ENCODE peak calls at places on chromosomes 7 and 10, in five cellular contexts. B is GM06990, P is thoracic aorta, M is psoas muscle, W is adrenal gland. T is an unnamed sample.

GRCh38 chr10:86106616-86107015 is 260.0 kb downstream of the GRID1 start:
- DNase-seq in B (no peak), P (no peak), M (no peak), W (no peak), T (no peak)

GRCh38 chr10:70925377-70926214 is 37.2 kb upstream of the PCBD1 start:
- DNase-seq in B (peak), P (no peak), M (peak), W (peak), T (peak)

GRCh38 chr7:106966121-106966520 is 78.4 kb upstream of the PRKAR2B start:
- DNase-seq in B (no peak), P (no peak), M (no peak), W (no peak), T (no peak)

GRCh38 chr7:94509264-94509878 is at the start of gene CASD1:
- DNase-seq in B (peak), P (no peak), M (peak), W (peak), T (peak)

GRCh38 chr7:137862964-137863363 is 16.2 kb upstream of the DGKI start:
- DNase-seq in B (no peak), P (no peak), M (no peak), W (no peak), T (no peak)

GRCh38 chr10:67127441-67127840 is 201.6 kb downstream of the LRRTM3 start:
- DNase-seq in B (no peak), P (no peak), M (no peak), W (no peak), T (no peak)

GRCh38 chr7:69067397-69067796 is 530.9 kb upstream of the AUTS2 start:
- DNase-seq in B (no peak), P (no peak), M (no peak), W (no peak), T (no peak)

GRCh38 chr10:12876266-12876665 is 125.2 kb downstream of the CCDC3 start:
- DNase-seq in B (no peak), P (no peak), M (no peak), W (no peak), T (no peak)

GRCh38 chr7:140061607-140061930 is 1.2 kb downstream of the PARP12 start:
- DNase-seq in B (no peak), P (no peak), M (no peak), W (no peak), T (no peak)

DNA sequence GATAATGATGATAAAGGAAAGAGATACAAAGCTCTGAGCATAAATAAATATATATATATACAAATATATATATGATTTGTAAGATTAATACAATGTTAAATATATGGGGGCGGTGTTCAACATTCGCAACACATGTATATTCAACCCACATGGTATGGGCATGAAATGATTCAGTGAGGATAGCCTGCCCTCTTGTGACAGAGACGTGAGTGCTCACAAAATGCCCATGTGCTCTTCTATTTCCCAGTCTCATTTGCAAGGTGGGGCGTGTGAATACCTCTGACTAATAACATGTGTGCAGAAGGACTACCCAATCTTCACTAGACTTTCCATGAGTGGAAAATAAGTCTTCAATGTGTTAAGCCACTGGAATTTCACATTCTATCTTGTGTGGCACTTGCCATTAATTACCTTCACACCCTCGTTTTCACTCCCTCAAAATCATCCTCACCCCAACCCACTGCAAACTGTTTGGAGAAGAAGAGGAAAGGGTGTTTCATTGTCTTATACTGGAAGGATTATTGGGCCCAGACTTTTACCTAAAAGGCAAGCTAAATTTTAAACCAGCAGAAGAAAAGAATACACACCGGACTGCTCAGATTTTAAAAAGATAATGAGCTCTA is 26.9 kb downstream of the ASAH2 start:
- DNase-seq in B (peak), P (no peak), M (no peak), W (peak), T (peak)
- TF ChIP-seq CTCF in B (peak), P (no peak), M (peak), W (peak), T (peak)

DNA sequence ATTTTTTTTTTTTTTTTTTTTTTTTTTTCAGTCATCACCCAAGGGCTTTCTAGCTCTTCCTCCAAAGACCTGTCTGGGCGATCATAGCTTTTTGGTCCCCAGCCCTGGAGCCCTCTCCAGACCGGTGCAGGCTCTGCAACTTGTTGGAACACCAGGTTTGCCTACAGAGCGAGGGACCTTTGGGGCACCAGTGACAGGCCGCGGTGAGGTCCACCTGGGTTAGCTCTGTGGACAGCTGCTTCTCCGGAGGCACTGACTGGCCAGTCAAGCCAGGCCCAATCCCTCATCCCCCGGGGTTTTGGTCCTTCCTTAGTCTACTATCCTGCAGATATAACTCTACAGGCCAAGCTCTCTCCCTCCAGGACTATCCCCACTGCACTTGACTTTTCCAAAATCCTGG is 86.8 kb upstream of the SMNDC1 start:
- DNase-seq in B (no peak), P (no peak), M (no peak), W (no peak), T (no peak)
- TF ChIP-seq CTCF in B (no peak), P (no peak), M (no peak), W (no peak), T (no peak)

GRCh38 chr10:33010132-33011037 is 52.4 kb upstream of the ITGB1 start:
- DNase-seq in B (no peak), P (no peak), M (no peak), W (no peak), T (no peak)
- TF ChIP-seq CTCF in B (no peak), P (no peak), M (peak), W (peak), T (no peak)

DNA sequence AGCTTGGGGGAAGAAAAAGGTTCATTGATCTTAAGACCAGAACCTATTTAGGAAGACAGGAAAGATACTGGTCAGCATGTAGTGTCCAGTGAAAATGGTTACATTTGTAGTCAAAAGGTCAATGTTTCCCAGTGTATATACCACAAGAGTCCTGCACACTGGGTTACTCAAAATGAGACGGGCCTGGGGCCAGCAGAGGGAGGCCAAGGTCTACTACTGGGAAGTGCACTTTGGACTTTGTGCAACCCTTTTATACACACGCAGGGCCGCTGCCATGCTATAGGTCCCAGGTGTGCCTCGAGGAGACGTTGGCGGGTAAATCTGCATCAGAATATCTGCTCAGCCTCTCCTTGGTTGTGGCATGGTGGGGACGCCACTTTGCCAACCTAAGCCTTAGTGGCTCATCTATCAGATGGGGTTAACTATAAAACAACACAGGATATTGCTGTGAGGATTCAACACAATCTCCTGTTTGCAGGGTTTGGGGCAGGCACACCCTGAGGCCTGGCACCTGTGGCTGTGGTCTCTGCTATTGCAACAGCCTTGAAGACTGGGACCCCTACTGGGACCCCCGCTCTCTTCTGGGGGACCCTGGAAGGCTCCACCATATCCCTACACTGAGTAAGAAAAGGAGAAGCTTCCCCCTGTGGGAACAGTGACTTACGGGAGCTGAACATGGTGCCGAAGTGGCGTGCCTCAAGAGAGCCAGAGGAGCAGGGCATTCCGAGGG is 19.7 kb downstream of the CLRN3 start:
- DNase-seq in B (no peak), P (no peak), M (no peak), W (no peak), T (no peak)
- TF ChIP-seq CTCF in B (no peak), P (no peak), M (no peak), W (no peak), T (no peak)

GRCh38 chr7:105932835-105933477 is 30.1 kb upstream of the CDHR3 start:
- DNase-seq in B (no peak), P (no peak), M (peak), W (no peak), T (no peak)

GRCh38 chr7:105935250-105935649 is 27.8 kb upstream of the CDHR3 start:
- DNase-seq in B (no peak), P (no peak), M (no peak), W (no peak), T (no peak)

GRCh38 chr7:105931179-105931578 is 31.9 kb upstream of the CDHR3 start:
- DNase-seq in B (no peak), P (no peak), M (no peak), W (no peak), T (no peak)

GRCh38 chr7:105937411-105937810 is 25.7 kb upstream of the CDHR3 start:
- DNase-seq in B (no peak), P (no peak), M (no peak), W (no peak), T (no peak)

GRCh38 chr7:105934577-105935185 is 28.4 kb upstream of the CDHR3 start:
- DNase-seq in B (no peak), P (no peak), M (no peak), W (peak), T (no peak)
- TF ChIP-seq CTCF in B (peak), P (no peak), M (no peak), W (peak), T (peak)

DNA sequence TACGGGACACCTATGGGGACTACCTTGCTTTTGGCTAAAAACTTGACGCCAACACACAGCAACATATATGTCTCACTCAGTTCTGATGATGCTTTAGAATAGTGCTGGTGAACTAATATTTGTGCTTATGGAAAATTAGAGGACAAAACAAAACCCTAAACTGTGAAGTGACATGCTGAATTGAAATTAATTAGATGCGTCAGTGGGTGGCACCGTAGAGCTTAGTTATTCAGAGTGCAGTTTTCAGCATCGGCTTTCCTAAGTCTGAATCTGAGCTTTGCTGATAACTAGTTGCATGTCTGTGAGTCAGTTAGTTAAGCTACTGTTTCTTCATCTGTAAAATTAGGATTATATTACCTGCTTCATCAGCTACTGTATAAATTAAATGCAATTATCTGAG is 245.0 kb upstream of the SORCS1 start:
- DNase-seq in B (no peak), P (no peak), M (no peak), W (no peak), T (peak)
- TF ChIP-seq CTCF in B (peak), P (no peak), M (no peak), W (peak), T (peak)

GRCh38 chr7:101953248-101953819 is 135.9 kb downstream of the CUX1 start:
- DNase-seq in B (peak), P (no peak), M (peak), W (peak), T (peak)
- TF ChIP-seq CTCF in B (no peak), P (no peak), M (no peak), W (no peak), T (no peak)

DNA sequence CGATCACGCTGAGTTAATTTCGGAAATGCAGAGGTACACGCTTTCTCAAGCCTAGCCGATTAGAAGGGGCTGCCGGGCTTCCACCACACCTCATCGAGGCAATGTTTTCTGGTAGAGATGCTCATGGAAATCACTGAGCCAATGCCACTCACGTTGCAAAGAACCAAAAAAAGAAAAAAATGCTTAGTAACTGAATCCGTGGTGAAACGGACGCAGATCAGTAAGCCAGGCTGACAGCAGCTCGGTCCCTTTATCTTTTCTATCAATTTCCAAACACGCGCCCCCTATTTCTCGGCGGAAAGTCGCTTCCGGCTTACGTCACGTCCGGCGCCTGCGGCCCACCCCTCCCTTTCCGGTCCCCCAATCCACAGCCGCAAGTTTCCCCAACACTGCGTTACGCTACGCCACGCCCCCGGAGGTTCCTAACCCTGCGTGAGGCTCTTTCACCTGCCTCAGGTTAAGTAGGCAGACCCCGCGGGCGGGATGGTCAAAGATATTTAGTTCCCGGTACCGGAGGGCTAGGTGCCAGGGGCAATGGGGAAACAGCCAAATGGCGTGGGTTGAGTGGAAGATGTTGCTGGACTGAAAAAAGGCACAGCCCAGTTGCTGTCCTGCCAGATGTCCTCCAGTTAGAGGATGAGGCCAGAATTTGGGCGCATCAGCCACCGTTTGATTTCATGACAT is at the start of gene NSUN6:
- DNase-seq in B (peak), P (peak), M (peak), W (peak), T (peak)
- TF ChIP-seq CTCF in B (no peak), P (no peak), M (peak), W (no peak), T (no peak)

DNA sequence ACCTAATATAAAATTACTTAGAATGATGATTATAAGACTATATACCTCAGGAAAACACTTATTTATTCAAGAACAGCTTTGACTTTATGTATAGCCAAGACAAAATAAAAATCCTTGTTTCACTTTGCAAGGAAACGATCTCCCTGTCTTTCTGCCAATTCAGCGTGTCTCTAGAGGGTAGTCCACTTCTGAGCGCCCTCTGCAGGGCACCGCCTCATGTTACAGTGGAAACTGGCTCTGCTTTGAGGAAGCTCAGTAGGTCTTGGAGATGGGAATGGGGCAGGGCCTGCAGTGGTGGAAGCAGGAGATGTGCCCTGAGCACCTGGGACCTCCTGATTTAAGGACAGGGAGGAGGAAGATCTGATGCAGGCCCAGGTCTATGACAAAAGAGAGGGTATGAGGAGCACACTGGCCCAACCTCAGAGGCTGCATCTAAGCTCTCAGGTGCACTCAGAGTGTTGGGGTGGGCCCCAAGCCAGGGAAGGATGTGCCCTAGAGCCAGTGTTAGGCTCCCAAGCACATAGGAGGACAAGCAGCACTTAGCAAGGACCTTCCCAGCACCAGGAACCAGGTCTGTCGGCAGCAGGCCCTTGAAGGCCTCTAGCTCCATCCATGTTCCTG is 481.0 kb downstream of the TNS3 start:
- DNase-seq in B (no peak), P (no peak), M (no peak), W (peak), T (no peak)
- TF ChIP-seq CTCF in B (peak), P (peak), M (no peak), W (peak), T (peak)

T was measured in GM20000.